ENCODE peak calls at places on chromosomes 11 and 22, in six cellular contexts. R, J, P, E, G and Z are unnamed samples.

GRCh38 chr11:103609117-103610066 is 427.0 kb upstream of the DDI1 start:
- DNase-seq in P (no peak), J (peak), E (no peak), R (peak), G (peak), Z (peak)

GRCh38 chr11:12053606-12054361 is 45.4 kb upstream of the DKK3 start:
- DNase-seq in R (peak), G (no peak), J (peak), P (no peak), E (no peak), Z (no peak)

GRCh38 chr11:16252373-16252772 is 104.0 kb downstream of the SOX6 start:
- DNase-seq in R (peak), J (no peak), P (no peak), E (no peak), G (no peak), Z (peak)

GRCh38 chr11:105991888-105992287 is 30.2 kb downstream of the MSANTD4 start:
- DNase-seq in P (no peak), G (no peak), J (no peak), E (no peak), R (no peak), Z (no peak)

GRCh38 chr11:11916981-11917399 is 75.2 kb downstream of the USP47 start:
- DNase-seq in J (peak), R (peak), G (no peak), P (no peak), E (no peak), Z (no peak)

GRCh38 chr22:43821606-43822425 is 9.7 kb upstream of the EFCAB6 start:
- DNase-seq in E (no peak), P (no peak), G (no peak), R (no peak), J (no peak), Z (no peak)

GRCh38 chr11:36672815-36673450 is 74.9 kb upstream of the RAG2 start:
- DNase-seq in J (peak), E (no peak), R (peak), P (peak), G (peak), Z (peak)

GRCh38 chr11:20566591-20567434 is 32.6 kb upstream of the SLC6A5 start:
- DNase-seq in P (no peak), G (no peak), R (no peak), E (no peak), J (no peak), Z (no peak)

GRCh38 chr11:79374707-79375106 is 66.1 kb downstream of the TENM4 start:
- DNase-seq in P (no peak), G (no peak), E (no peak), J (no peak), R (no peak), Z (no peak)

GRCh38 chr11:95596011-95596489 is 193.5 kb downstream of the FAM76B start:
- DNase-seq in G (no peak), P (no peak), E (no peak), R (peak), J (peak), Z (no peak)

GRCh38 chr11:126332221-126332711 is 23.2 kb upstream of the ST3GAL4 start:
- DNase-seq in G (no peak), E (no peak), R (peak), P (no peak), J (peak), Z (peak)

GRCh38 chr11:64918056-64918455 is 1.0 kb upstream of the ATG2A start:
- DNase-seq in P (peak), J (peak), R (peak), E (no peak), G (peak), Z (no peak)

GRCh38 chr11:1072116-1072820 is 2.4 kb upstream of the MUC2 start:
- DNase-seq in E (peak), J (no peak), G (no peak), R (peak), P (no peak), Z (no peak)

GRCh38 chr11:34850339-34850738 is 65.8 kb downstream of the APIP start:
- DNase-seq in P (no peak), J (no peak), G (no peak), E (no peak), R (no peak), Z (no peak)

GRCh38 chr11:1988667-1989317 is 8.8 kb downstream of the H19 start:
- DNase-seq in G (no peak), E (peak), P (no peak), R (no peak), J (no peak), Z (no peak)

GRCh38 chr11:22491826-22492225 is 133.8 kb downstream of the FANCF start:
- DNase-seq in P (no peak), R (peak), G (no peak), E (no peak), J (no peak), Z (peak)

GRCh38 chr11:122656073-122656630 is 630 bp downstream of the UBASH3B start:
- DNase-seq in E (peak), P (peak), G (peak), J (no peak), R (peak), Z (no peak)

GRCh38 chr11:8260202-8260996 is 3.3 kb downstream of the LMO1 start:
- DNase-seq in E (peak), J (no peak), P (no peak), R (no peak), G (no peak), Z (no peak)

GRCh38 chr11:106724293-106724892 is 293.9 kb downstream of the GUCY1A2 start:
- DNase-seq in J (peak), R (peak), E (no peak), G (no peak), P (no peak), Z (no peak)

GRCh38 chr22:29030016-29030617 is 31.5 kb downstream of the C22orf31 start:
- DNase-seq in G (no peak), R (peak), E (no peak), P (no peak), J (peak), Z (no peak)

GRCh38 chr11:2077061-2077802 is 62.0 kb downstream of the IGF2 start:
- DNase-seq in E (no peak), P (no peak), R (peak), J (no peak), G (no peak), Z (peak)

GRCh38 chr11:113162590-113162961 is 151.8 kb upstream of the TTC12 start:
- DNase-seq in G (no peak), J (no peak), P (no peak), R (no peak), E (no peak), Z (no peak)

GRCh38 chr11:120514541-120515121 is 3.1 kb downstream of the GRIK4 start:
- DNase-seq in J (no peak), P (no peak), G (no peak), R (no peak), E (peak), Z (no peak)

GRCh38 chr11:4190098-4190497 is 95.5 kb downstream of the RRM1 start:
- DNase-seq in P (no peak), R (no peak), J (no peak), G (no peak), E (no peak), Z (no peak)

GRCh38 chr11:27388869-27389268 is 25.9 kb upstream of the CCDC34 start:
- DNase-seq in G (no peak), E (no peak), P (no peak), R (no peak), J (no peak), Z (no peak)

GRCh38 chr11:57476223-57476882 is 16.0 kb downstream of the RTN4RL2 start:
- DNase-seq in J (no peak), E (peak), P (peak), R (no peak), G (no peak), Z (no peak)

GRCh38 chr11:111918390-111919256 is at the start of gene C11orf52:
- DNase-seq in P (no peak), E (peak), J (no peak), G (no peak), R (peak), Z (no peak)

GRCh38 chr11:92329137-92329536 is 104.5 kb downstream of the FAT3 start:
- DNase-seq in P (no peak), E (no peak), J (no peak), R (no peak), G (no peak), Z (no peak)

GRCh38 chr11:133955945-133956421 is 785 bp downstream of the IGSF9B start:
- DNase-seq in J (no peak), E (no peak), G (no peak), P (no peak), R (no peak), Z (no peak)
- H3K4me3 ChIP-seq in J (peak), E (peak), G (peak), P (no peak), R (no peak), Z (peak)

GRCh38 chr22:36409067-36409466 is 21.3 kb upstream of the MYH9 start:
- DNase-seq in E (no peak), P (no peak), R (no peak), J (no peak), G (no peak), Z (no peak)

GRCh38 chr22:36413022-36413770 is 25.4 kb upstream of the MYH9 start:
- DNase-seq in P (no peak), R (peak), J (no peak), G (no peak), E (no peak), Z (no peak)

GRCh38 chr22:36411589-36412258 is 24.0 kb upstream of the MYH9 start:
- DNase-seq in E (no peak), P (no peak), J (no peak), R (no peak), G (no peak), Z (no peak)

GRCh38 chr22:36406721-36407120 is 19.0 kb upstream of the MYH9 start:
- DNase-seq in J (no peak), E (no peak), R (no peak), G (no peak), P (no peak), Z (no peak)

GRCh38 chr22:36409911-36410756 is 22.4 kb upstream of the MYH9 start:
- DNase-seq in J (no peak), E (peak), G (no peak), R (no peak), P (peak), Z (no peak)
- H3K4me3 ChIP-seq in J (peak), E (peak), G (no peak), R (no peak), P (peak), Z (peak)

GRCh38 chr11:116529681-116530080 is 243.1 kb downstream of the BUD13 start:
- DNase-seq in J (no peak), P (no peak), R (no peak), G (no peak), E (no peak), Z (no peak)
- H3K4me3 ChIP-seq in J (no peak), P (no peak), R (no peak), G (no peak), E (no peak), Z (no peak)

GRCh38 chr11:129896062-129896461 is 684 bp upstream of the NFRKB start:
- DNase-seq in J (no peak), E (peak), R (no peak), P (no peak), G (no peak), Z (no peak)
- H3K4me3 ChIP-seq in J (peak), E (peak), R (peak), P (peak), G (peak), Z (peak)

DNA sequence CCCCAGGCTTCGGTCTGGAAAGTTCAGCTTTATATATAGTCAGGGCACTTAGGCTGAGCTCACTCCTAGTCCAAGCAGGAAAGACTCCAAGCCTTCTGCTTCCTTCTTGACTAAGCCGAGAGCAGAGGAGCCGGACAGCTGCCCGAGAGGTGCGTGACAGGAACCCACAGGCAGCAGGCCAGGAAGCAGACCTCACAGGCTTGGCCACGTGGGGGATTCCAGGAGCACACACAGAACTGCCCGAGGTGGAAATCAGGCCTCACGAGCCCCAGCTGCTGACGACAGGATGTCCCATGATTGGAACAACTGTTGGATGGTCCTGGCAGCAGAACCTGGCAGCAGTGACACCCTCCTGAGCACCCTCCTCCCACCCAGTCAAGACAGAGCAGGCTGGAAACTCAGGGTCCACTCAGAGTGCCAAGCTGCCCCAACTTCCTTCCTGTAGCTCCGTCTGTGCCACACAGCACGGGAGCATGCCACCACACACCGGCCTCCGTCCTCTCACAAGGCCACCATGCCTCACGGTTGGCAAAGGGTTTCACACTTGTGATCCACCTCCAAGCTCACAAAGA is 5.4 kb downstream of the PLA2G6 start:
- DNase-seq in R (peak), E (peak), G (no peak), J (peak), P (peak), Z (no peak)
- H3K4me3 ChIP-seq in R (no peak), E (no peak), G (no peak), J (no peak), P (peak), Z (no peak)

GRCh38 chr22:50677493-50678217 is 5.0 kb downstream of the SHANK3 start:
- DNase-seq in G (no peak), R (no peak), J (no peak), P (no peak), E (no peak), Z (no peak)
- H3K4me3 ChIP-seq in G (no peak), R (no peak), J (no peak), P (no peak), E (peak), Z (no peak)